ENCODE peak calls at places on chromosome 10, in eight cellular contexts. One of them, this sample, is unnamed.

GRCh38 chr10:102726274-102726673 is 11.8 kb downstream of the SFXN2 start:
- DNase-seq in CD8-positive, alpha-beta T cell: no peak
- DNase-seq in fibroblast of mammary gland: peak
- DNase-seq in GM23338: no peak
- DNase-seq in CD4-positive, alpha-beta memory T cell: no peak
- DNase-seq in BJ: no peak
- DNase-seq in PC-9: no peak
- DNase-seq in fibroblast of lung: no peak
- DNase-seq in this sample: no peak

GRCh38 chr10:80136134-80136571 is 3.6 kb downstream of the PLAC9 start:
- DNase-seq in CD8-positive, alpha-beta T cell: no peak
- DNase-seq in fibroblast of mammary gland: peak
- DNase-seq in GM23338: peak
- DNase-seq in CD4-positive, alpha-beta memory T cell: no peak
- DNase-seq in BJ: peak
- DNase-seq in PC-9: no peak
- DNase-seq in fibroblast of lung: peak
- DNase-seq in this sample: no peak

GRCh38 chr10:6396652-6397051 is 183.4 kb downstream of the PRKCQ start:
- DNase-seq in CD8-positive, alpha-beta T cell: no peak
- DNase-seq in fibroblast of mammary gland: peak
- DNase-seq in GM23338: no peak
- DNase-seq in CD4-positive, alpha-beta memory T cell: no peak
- DNase-seq in BJ: peak
- DNase-seq in PC-9: no peak
- DNase-seq in fibroblast of lung: peak
- DNase-seq in this sample: no peak

GRCh38 chr10:113221756-113222168 is 271.7 kb downstream of the TCF7L2 start:
- DNase-seq in CD8-positive, alpha-beta T cell: no peak
- DNase-seq in fibroblast of mammary gland: peak
- DNase-seq in GM23338: peak
- DNase-seq in CD4-positive, alpha-beta memory T cell: no peak
- DNase-seq in BJ: no peak
- DNase-seq in PC-9: no peak
- DNase-seq in fibroblast of lung: no peak
- DNase-seq in this sample: peak

GRCh38 chr10:67527351-67527750 is 168.6 kb downstream of the CTNNA3 start:
- DNase-seq in CD8-positive, alpha-beta T cell: no peak
- DNase-seq in fibroblast of mammary gland: no peak
- DNase-seq in GM23338: no peak
- DNase-seq in CD4-positive, alpha-beta memory T cell: no peak
- DNase-seq in BJ: no peak
- DNase-seq in PC-9: no peak
- DNase-seq in fibroblast of lung: peak
- DNase-seq in this sample: no peak

GRCh38 chr10:131856441-131857094 is 44.2 kb upstream of the PPP2R2D start:
- DNase-seq in CD8-positive, alpha-beta T cell: no peak
- DNase-seq in fibroblast of mammary gland: no peak
- DNase-seq in GM23338: no peak
- DNase-seq in CD4-positive, alpha-beta memory T cell: no peak
- DNase-seq in BJ: no peak
- DNase-seq in PC-9: no peak
- DNase-seq in fibroblast of lung: no peak
- DNase-seq in this sample: no peak

GRCh38 chr10:122738031-122738430 is 38.4 kb upstream of the C10orf120 start:
- DNase-seq in CD8-positive, alpha-beta T cell: no peak
- DNase-seq in fibroblast of mammary gland: no peak
- DNase-seq in GM23338: no peak
- DNase-seq in CD4-positive, alpha-beta memory T cell: no peak
- DNase-seq in BJ: no peak
- DNase-seq in PC-9: no peak
- DNase-seq in fibroblast of lung: no peak
- DNase-seq in this sample: no peak

GRCh38 chr10:15486404-15486803 is 115.3 kb upstream of the FAM171A1 start:
- DNase-seq in CD8-positive, alpha-beta T cell: no peak
- DNase-seq in fibroblast of mammary gland: no peak
- DNase-seq in GM23338: no peak
- DNase-seq in CD4-positive, alpha-beta memory T cell: no peak
- DNase-seq in BJ: peak
- DNase-seq in PC-9: no peak
- DNase-seq in fibroblast of lung: peak
- DNase-seq in this sample: no peak

GRCh38 chr10:86411281-86411841 is 44.8 kb upstream of the GRID1 start:
- DNase-seq in CD8-positive, alpha-beta T cell: peak
- DNase-seq in fibroblast of mammary gland: peak
- DNase-seq in GM23338: no peak
- DNase-seq in CD4-positive, alpha-beta memory T cell: no peak
- DNase-seq in BJ: peak
- DNase-seq in PC-9: no peak
- DNase-seq in fibroblast of lung: peak
- DNase-seq in this sample: peak

GRCh38 chr10:35195361-35196306 is 69.0 kb downstream of the CREM start:
- DNase-seq in CD8-positive, alpha-beta T cell: peak
- DNase-seq in fibroblast of mammary gland: peak
- DNase-seq in GM23338: peak
- DNase-seq in CD4-positive, alpha-beta memory T cell: peak
- DNase-seq in BJ: peak
- DNase-seq in PC-9: peak
- DNase-seq in fibroblast of lung: peak
- DNase-seq in this sample: peak

GRCh38 chr10:35191523-35191922 is 64.9 kb downstream of the CREM start:
- DNase-seq in CD8-positive, alpha-beta T cell: no peak
- DNase-seq in fibroblast of mammary gland: peak
- DNase-seq in GM23338: no peak
- DNase-seq in CD4-positive, alpha-beta memory T cell: no peak
- DNase-seq in BJ: no peak
- DNase-seq in PC-9: no peak
- DNase-seq in fibroblast of lung: no peak
- DNase-seq in this sample: no peak

GRCh38 chr10:35194471-35194870 is 67.8 kb downstream of the CREM start:
- DNase-seq in CD8-positive, alpha-beta T cell: no peak
- DNase-seq in fibroblast of mammary gland: no peak
- DNase-seq in GM23338: no peak
- DNase-seq in CD4-positive, alpha-beta memory T cell: no peak
- DNase-seq in BJ: no peak
- DNase-seq in PC-9: no peak
- DNase-seq in fibroblast of lung: no peak
- DNase-seq in this sample: no peak

GRCh38 chr10:35192645-35193249 is 66.1 kb downstream of the CREM start:
- DNase-seq in CD8-positive, alpha-beta T cell: no peak
- DNase-seq in fibroblast of mammary gland: no peak
- DNase-seq in GM23338: no peak
- DNase-seq in CD4-positive, alpha-beta memory T cell: no peak
- DNase-seq in BJ: no peak
- DNase-seq in PC-9: no peak
- DNase-seq in fibroblast of lung: no peak
- DNase-seq in this sample: no peak

DNA sequence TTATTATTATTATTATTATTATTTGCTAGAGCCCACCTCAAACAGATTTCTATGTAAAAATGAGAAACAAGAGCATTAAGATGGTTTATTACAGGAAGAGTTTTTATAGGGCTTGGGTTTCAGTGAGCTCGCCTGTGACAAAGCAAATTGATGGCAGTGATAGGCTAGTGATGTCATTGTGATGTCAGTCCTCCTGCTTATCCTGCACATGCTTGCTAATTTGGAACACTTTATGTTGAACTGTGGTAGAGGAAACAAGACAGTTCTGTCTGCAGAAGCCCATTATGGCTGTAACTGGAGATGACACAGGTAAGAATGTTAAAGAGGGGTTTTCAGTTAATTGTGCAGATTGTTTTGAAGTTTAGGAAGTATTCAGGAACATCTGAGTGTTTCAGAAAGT is 68.3 kb downstream of the CREM start:
- DNase-seq in CD8-positive, alpha-beta T cell: no peak
- DNase-seq in fibroblast of mammary gland: peak
- DNase-seq in GM23338: no peak
- DNase-seq in CD4-positive, alpha-beta memory T cell: peak
- DNase-seq in BJ: no peak
- DNase-seq in PC-9: no peak
- DNase-seq in fibroblast of lung: peak
- DNase-seq in this sample: peak
- H3K4me3 ChIP-seq in CD8-positive, alpha-beta T cell: peak
- H3K4me3 ChIP-seq in fibroblast of mammary gland: peak
- H3K4me3 ChIP-seq in GM23338: peak
- H3K4me3 ChIP-seq in CD4-positive, alpha-beta memory T cell: peak
- H3K4me3 ChIP-seq in BJ: peak
- H3K4me3 ChIP-seq in PC-9: peak
- H3K4me3 ChIP-seq in fibroblast of lung: peak
- H3K4me3 ChIP-seq in this sample: peak

GRCh38 chr10:47383254-47384147 is 592 bp downstream of the ZNF488 start:
- DNase-seq in CD8-positive, alpha-beta T cell: no peak
- DNase-seq in fibroblast of mammary gland: no peak
- DNase-seq in GM23338: peak
- DNase-seq in CD4-positive, alpha-beta memory T cell: no peak
- DNase-seq in BJ: no peak
- DNase-seq in PC-9: peak
- DNase-seq in fibroblast of lung: no peak
- DNase-seq in this sample: no peak
- H3K4me3 ChIP-seq in CD8-positive, alpha-beta T cell: peak
- H3K4me3 ChIP-seq in fibroblast of mammary gland: peak
- H3K4me3 ChIP-seq in GM23338: peak
- H3K4me3 ChIP-seq in CD4-positive, alpha-beta memory T cell: no peak
- H3K4me3 ChIP-seq in BJ: peak
- H3K4me3 ChIP-seq in PC-9: peak
- H3K4me3 ChIP-seq in fibroblast of lung: peak
- H3K4me3 ChIP-seq in this sample: peak

GRCh38 chr10:69636273-69636575 is 6.2 kb downstream of the FAM241B start:
- DNase-seq in CD8-positive, alpha-beta T cell: no peak
- DNase-seq in fibroblast of mammary gland: no peak
- DNase-seq in GM23338: no peak
- DNase-seq in CD4-positive, alpha-beta memory T cell: no peak
- DNase-seq in BJ: no peak
- DNase-seq in PC-9: no peak
- DNase-seq in fibroblast of lung: no peak
- DNase-seq in this sample: no peak
- H3K4me3 ChIP-seq in CD8-positive, alpha-beta T cell: no peak
- H3K4me3 ChIP-seq in fibroblast of mammary gland: no peak
- H3K4me3 ChIP-seq in GM23338: no peak
- H3K4me3 ChIP-seq in CD4-positive, alpha-beta memory T cell: no peak
- H3K4me3 ChIP-seq in BJ: no peak
- H3K4me3 ChIP-seq in PC-9: no peak
- H3K4me3 ChIP-seq in fibroblast of lung: no peak
- H3K4me3 ChIP-seq in this sample: no peak

GRCh38 chr10:130002606-130003005 is 38.5 kb upstream of the EBF3 start:
- DNase-seq in CD8-positive, alpha-beta T cell: no peak
- DNase-seq in fibroblast of mammary gland: no peak
- DNase-seq in GM23338: no peak
- DNase-seq in CD4-positive, alpha-beta memory T cell: no peak
- DNase-seq in BJ: no peak
- DNase-seq in PC-9: no peak
- DNase-seq in fibroblast of lung: no peak
- DNase-seq in this sample: no peak
- H3K4me3 ChIP-seq in CD8-positive, alpha-beta T cell: no peak
- H3K4me3 ChIP-seq in fibroblast of mammary gland: no peak
- H3K4me3 ChIP-seq in GM23338: no peak
- H3K4me3 ChIP-seq in CD4-positive, alpha-beta memory T cell: no peak
- H3K4me3 ChIP-seq in BJ: no peak
- H3K4me3 ChIP-seq in PC-9: no peak
- H3K4me3 ChIP-seq in fibroblast of lung: no peak
- H3K4me3 ChIP-seq in this sample: no peak

GRCh38 chr10:3807221-3807927 is 22.4 kb upstream of the KLF6 start:
- DNase-seq in CD8-positive, alpha-beta T cell: no peak
- DNase-seq in fibroblast of mammary gland: no peak
- DNase-seq in GM23338: peak
- DNase-seq in CD4-positive, alpha-beta memory T cell: peak
- DNase-seq in BJ: no peak
- DNase-seq in PC-9: no peak
- DNase-seq in fibroblast of lung: no peak
- DNase-seq in this sample: no peak
- H3K4me3 ChIP-seq in CD8-positive, alpha-beta T cell: no peak
- H3K4me3 ChIP-seq in fibroblast of mammary gland: no peak
- H3K4me3 ChIP-seq in GM23338: no peak
- H3K4me3 ChIP-seq in CD4-positive, alpha-beta memory T cell: peak
- H3K4me3 ChIP-seq in BJ: no peak
- H3K4me3 ChIP-seq in PC-9: no peak
- H3K4me3 ChIP-seq in fibroblast of lung: no peak
- H3K4me3 ChIP-seq in this sample: no peak